ENCODE peak calls at places on chromosomes 12 and 14, in six cellular contexts. V is psoas muscle; J is adipocyte; C is right cardiac atrium; W is H1; Y is naive thymus-derived CD4-positive, alpha-beta T cell. E is an unnamed sample.

GRCh38 chr12:63802012-63802608 is 22.4 kb downstream of the RXYLT1 start:
- DNase-seq in V (no peak), J (peak; percentile 77), C (no peak), W (no peak), Y (peak; percentile 29), E (no peak)

GRCh38 chr12:48165089-48166031 is 8.0 kb upstream of the ASB8 start:
- DNase-seq in V (no peak), J (peak; percentile 81), C (no peak), W (no peak), Y (peak; percentile 74), E (peak; percentile 66)

GRCh38 chr12:57465747-57466505 is 6.3 kb downstream of the GLI1 start:
- DNase-seq in V (peak; percentile 42), J (no peak), C (no peak), W (no peak), Y (no peak), E (no peak)

GRCh38 chr14:58638231-58639205 is 756 bp downstream of the DACT1 start:
- DNase-seq in V (peak; percentile 60), J (peak; percentile 77), C (peak; percentile 44), W (peak; percentile 74), Y (peak; percentile 34), E (no peak)

GRCh38 chr12:124490584-124491305 is 76.7 kb downstream of the NCOR2 start:
- DNase-seq in V (peak; percentile 93), J (no peak), C (peak; percentile 93), W (no peak), Y (no peak), E (no peak)

GRCh38 chr12:107528731-107529365 is 156.8 kb upstream of the PWP1 start:
- DNase-seq in V (no peak), J (no peak), C (no peak), W (no peak), Y (no peak), E (no peak)

GRCh38 chr14:45089813-45090212 is 5.9 kb downstream of the PRPF39 start:
- DNase-seq in V (no peak), J (peak; percentile 15), C (no peak), W (no peak), Y (no peak), E (no peak)

GRCh38 chr14:34053666-34054065 is 102.8 kb upstream of the EGLN3 start:
- DNase-seq in V (peak; percentile 68), J (no peak), C (peak; percentile 46), W (no peak), Y (no peak), E (no peak)

GRCh38 chr14:29717906-29718305 is 209.7 kb downstream of the PRKD1 start:
- DNase-seq in V (no peak), J (no peak), C (no peak), W (no peak), Y (no peak), E (no peak)

GRCh38 chr12:53054112-53054878 is 4.4 kb downstream of the TNS2 start:
- DNase-seq in V (peak; percentile 96), J (peak; percentile 80), C (peak; percentile 94), W (peak; percentile 97), Y (peak; percentile 93), E (peak; percentile 91)

GRCh38 chr12:49905718-49906314 is 2.1 kb upstream of the FAIM2 start:
- DNase-seq in V (no peak), J (no peak), C (no peak), W (no peak), Y (no peak), E (no peak)
- H3K4me3 ChIP-seq in V (no peak overlapping the region), J (no peak overlapping the region), C (no peak overlapping the region), W (no peak overlapping the region), Y (no peak overlapping the region), E (no peak overlapping the region)

GRCh38 chr12:108826807-108827721 is 30.3 kb downstream of the SSH1 start:
- DNase-seq in V (no peak), J (peak; percentile 34), C (no peak), W (no peak), Y (no peak), E (no peak)
- H3K4me1 ChIP-seq in V (peaks cover 78% of the 10 kb centered on the region), J (peaks cover 76% of the 10 kb centered on the region), C (peaks cover 27% of the 10 kb centered on the region), W (peaks cover 5% of the 10 kb centered on the region), Y (no peaks in the 10 kb centered on the region), E (peaks cover 5% of the 10 kb centered on the region)

DNA sequence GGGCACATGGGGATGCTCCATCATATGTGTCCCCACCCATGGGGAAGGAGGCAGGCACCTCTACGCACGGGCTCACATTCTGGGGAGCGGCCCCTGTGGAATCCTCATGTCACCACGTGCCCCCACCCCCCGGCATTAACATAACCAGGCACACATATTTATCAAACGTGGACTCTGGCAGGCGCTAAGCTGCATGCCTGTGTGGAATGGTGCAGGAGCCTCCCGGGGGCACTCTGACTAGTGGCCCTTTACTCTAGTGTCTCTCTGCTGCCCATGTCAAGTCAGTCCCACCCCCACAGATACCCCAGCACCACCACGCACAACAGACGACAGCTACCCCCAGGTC is 66.1 kb downstream of the CCDC88C start:
- DNase-seq in V (no peak), J (no peak), C (no peak), W (no peak), Y (no peak), E (no peak)
- H3K4me3 ChIP-seq in V (no peak overlapping the region), J (no peak overlapping the region), C (no peak overlapping the region), W (no peak overlapping the region), Y (peak overlapping the region; percentile 31), E (peak overlapping the region; percentile 62)

DNA sequence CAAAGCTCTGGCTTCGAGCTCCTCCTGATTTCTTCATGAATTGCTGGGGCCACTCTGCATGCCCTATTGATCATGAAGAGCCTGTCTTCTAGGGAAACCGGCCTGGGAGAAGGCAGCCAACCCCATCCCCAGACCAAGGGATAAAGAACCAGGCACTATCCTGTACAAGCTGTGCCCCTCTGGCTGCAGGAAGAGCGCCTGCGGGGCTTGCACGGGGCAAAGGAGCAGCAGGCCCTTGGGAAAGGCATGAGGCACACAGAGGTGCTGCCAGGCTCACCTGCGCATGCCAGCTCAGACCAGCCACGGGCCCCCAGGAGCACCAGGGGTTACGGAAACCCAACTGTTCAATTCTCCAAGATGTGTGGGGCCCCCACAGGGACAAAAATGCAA is 2.1 kb downstream of the ITPK1 start:
- DNase-seq in V (no peak), J (no peak), C (no peak), W (no peak), Y (peak; percentile 6), E (peak; percentile 24)
- H3K4me1 ChIP-seq in V (peaks cover 19% of the 10 kb centered on the region), J (peaks cover 31% of the 10 kb centered on the region), C (peaks cover 7% of the 10 kb centered on the region), W (peaks cover 18% of the 10 kb centered on the region), Y (peaks cover 22% of the 10 kb centered on the region), E (peaks cover 32% of the 10 kb centered on the region)

DNA sequence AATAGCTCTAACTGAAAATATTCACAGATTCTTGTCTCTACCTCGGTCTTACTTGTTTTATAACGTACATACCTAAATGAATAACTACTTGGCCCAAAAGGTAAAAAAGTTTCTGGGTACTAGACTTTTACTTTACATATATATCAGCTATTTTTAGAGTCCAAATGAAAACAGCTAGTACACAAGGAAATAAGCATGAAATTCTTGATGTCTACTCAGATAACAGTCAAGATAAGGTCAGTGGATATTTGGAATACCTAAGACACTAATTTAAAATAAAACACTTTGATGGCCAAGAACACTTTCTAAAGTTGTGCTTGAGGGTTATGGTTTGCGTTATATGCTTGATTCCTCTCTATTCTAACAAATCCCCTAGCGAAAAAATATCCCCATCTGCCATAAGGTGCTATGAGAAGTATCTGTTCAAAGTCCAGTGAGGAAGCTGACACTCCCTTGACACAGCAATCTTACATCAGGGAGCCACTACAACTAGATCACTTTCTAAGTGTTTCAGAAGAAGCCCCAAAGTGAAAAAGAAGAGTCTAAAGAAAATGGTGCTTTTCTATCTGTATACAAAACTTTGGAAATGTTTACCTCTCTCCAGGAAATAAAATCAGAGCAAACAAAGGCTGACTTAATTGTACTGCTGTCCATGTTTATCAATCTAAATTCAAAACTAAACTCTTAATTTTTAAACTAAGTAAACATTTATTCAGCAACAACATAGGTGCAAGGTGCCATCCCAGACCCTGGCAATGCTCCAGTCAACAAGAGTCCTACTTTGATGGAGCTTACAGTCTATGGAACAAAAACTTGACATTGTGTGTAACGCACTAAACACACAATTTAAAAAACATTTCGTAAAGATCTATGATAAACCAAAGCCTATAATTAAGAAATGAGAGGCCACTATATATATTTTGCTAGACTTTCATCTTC is 11.7 kb downstream of the PTPN21 start:
- DNase-seq in V (no peak), J (peak; percentile 34), C (no peak), W (no peak), Y (no peak), E (no peak)
- H3K4me3 ChIP-seq in V (no peak overlapping the region), J (no peak overlapping the region), C (no peak overlapping the region), W (no peak overlapping the region), Y (no peak overlapping the region), E (no peak overlapping the region)

DNA sequence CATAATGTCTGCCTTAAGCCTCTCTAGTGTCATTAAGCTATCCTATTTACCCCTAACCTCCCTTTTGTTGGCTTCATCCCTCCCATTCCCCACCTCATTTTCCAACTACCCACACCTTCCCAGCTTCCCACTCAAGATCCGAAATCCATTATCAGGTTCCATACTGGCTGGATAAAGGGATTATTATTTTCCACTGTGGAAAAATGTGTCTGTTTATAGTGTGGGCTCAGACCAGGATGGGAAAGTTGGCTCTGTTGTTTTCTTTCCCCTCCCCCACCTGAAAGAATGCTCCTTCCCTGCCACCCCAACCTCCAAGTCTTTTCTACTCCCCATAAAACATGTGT is 49.8 kb downstream of the SUSD6 start:
- DNase-seq in V (no peak), J (no peak), C (no peak), W (no peak), Y (no peak), E (no peak)
- H3K4me1 ChIP-seq in V (peaks cover 65% of the 10 kb centered on the region), J (peaks cover 57% of the 10 kb centered on the region), C (peaks cover 36% of the 10 kb centered on the region), W (peaks cover 15% of the 10 kb centered on the region), Y (peaks cover 26% of the 10 kb centered on the region), E (peaks cover 16% of the 10 kb centered on the region)

GRCh38 chr14:73612339-73613045 is at the start of gene ACOT6:
- DNase-seq in V (peak; percentile 87), J (peak; percentile 86), C (peak; percentile 79), W (peak; percentile 89), Y (peak; percentile 80), E (peak; percentile 44)

GRCh38 chr14:73616831-73617230 is 4.5 kb downstream of the ACOT6 start:
- DNase-seq in V (no peak), J (no peak), C (no peak), W (no peak), Y (no peak), E (no peak)

GRCh38 chr14:73610692-73611091 is 1.6 kb upstream of the ACOT6 start:
- DNase-seq in V (no peak), J (no peak), C (no peak), W (no peak), Y (no peak), E (no peak)

GRCh38 chr14:73613046-73613383 is 698 bp downstream of the ACOT6 start:
- DNase-seq in V (no peak), J (no peak), C (no peak), W (no peak), Y (no peak), E (no peak)

GRCh38 chr14:73613419-73613963 is 1.2 kb downstream of the ACOT6 start:
- DNase-seq in V (no peak), J (no peak), C (no peak), W (no peak), Y (no peak), E (no peak)
- H3K4me3 ChIP-seq in V (peak overlapping the region; percentile 86), J (peak overlapping the region; percentile 85), C (no peak overlapping the region), W (no peak overlapping the region), Y (no peak overlapping the region), E (peak overlapping the region; percentile 75)

DNA sequence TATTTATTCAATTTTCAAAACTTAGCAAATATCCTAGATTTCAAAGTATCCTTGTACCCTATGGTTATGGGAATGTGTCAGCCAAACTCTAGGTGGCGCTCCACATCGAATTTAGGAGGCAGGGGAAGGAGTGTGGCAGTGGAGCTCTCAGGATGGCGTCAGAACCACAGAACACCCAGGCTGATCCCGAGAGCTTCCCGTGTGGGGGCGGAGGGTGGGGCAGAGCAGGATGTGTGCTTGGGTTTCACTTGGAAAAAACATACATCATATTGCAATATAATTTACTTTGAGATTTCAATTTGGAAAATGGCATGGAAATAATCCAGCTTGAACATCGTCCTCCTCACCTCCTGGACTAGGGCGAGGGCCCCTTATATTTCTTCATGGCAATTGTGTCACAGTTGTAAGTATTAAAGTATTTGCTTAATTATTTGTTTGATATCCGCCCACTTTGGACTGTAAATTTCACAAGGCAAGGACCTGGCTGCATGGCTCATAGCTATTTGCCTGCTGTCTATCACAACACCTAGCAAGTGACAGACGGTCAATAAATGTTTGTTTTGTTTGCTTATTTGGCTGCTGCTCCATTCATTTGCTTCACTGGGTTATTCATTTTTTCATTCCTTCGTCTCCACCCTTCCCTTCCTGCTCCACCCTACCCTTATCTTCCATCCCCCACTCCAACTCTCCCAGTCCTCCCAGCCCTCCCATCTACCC is 221.5 kb upstream of the HMGA2 start:
- DNase-seq in V (peak; percentile 79), J (peak; percentile 98), C (peak; percentile 81), W (peak; percentile 70), Y (no peak), E (no peak)
- H3K4me1 ChIP-seq in V (peaks cover 5% of the 10 kb centered on the region), J (peaks cover 25% of the 10 kb centered on the region), C (peaks cover 2% of the 10 kb centered on the region), W (peaks cover 4% of the 10 kb centered on the region), Y (no peaks in the 10 kb centered on the region), E (no peaks in the 10 kb centered on the region)